ENCODE peak calls at places on chromosomes 4 and X, in six cellular contexts. One of them, this sample, is unnamed.
A peak's percentile ranks its signal among the peaks of the same experiment; 100 is the strongest.

GRCh38 chr4:77800483-77801259 is 18.5 kb downstream of the CNOT6L start:
- DNase-seq in activated CD4-positive, CD25-positive, alpha-beta regulatory T cell: no peak
- DNase-seq in neural crest cell: no peak
- DNase-seq in EH: peak; percentile 38
- DNase-seq in activated T-cell treated with anti-CD3 and anti-CD28 coated beads, Interleukin-2, amount 50 U/mL, for 24 hours: no peak
- DNase-seq in gastrocnemius medialis: no peak
- DNase-seq in this sample: no peak

GRCh38 chr4:1285790-1286553 is 3.7 kb upstream of the MAEA start:
- DNase-seq in activated CD4-positive, CD25-positive, alpha-beta regulatory T cell: no peak
- DNase-seq in neural crest cell: no peak
- DNase-seq in EH: peak; percentile 41
- DNase-seq in activated T-cell treated with anti-CD3 and anti-CD28 coated beads, Interleukin-2, amount 50 U/mL, for 24 hours: peak; percentile 57
- DNase-seq in gastrocnemius medialis: no peak
- DNase-seq in this sample: no peak

GRCh38 chrX:63657821-63658220 is 127.2 kb downstream of the ARHGEF9 start:
- DNase-seq in activated CD4-positive, CD25-positive, alpha-beta regulatory T cell: no peak
- DNase-seq in neural crest cell: no peak
- DNase-seq in EH: peak; percentile 91
- DNase-seq in activated T-cell treated with anti-CD3 and anti-CD28 coated beads, Interleukin-2, amount 50 U/mL, for 24 hours: no peak
- DNase-seq in gastrocnemius medialis: no peak
- DNase-seq in this sample: peak; percentile 3

GRCh38 chrX:140292188-140292587 is 212.7 kb downstream of the SOX3 start:
- DNase-seq in activated CD4-positive, CD25-positive, alpha-beta regulatory T cell: no peak
- DNase-seq in neural crest cell: no peak
- DNase-seq in EH: no peak
- DNase-seq in activated T-cell treated with anti-CD3 and anti-CD28 coated beads, Interleukin-2, amount 50 U/mL, for 24 hours: no peak
- DNase-seq in gastrocnemius medialis: no peak
- DNase-seq in this sample: no peak

GRCh38 chrX:68936608-68937007 is 107.8 kb downstream of the EFNB1 start:
- DNase-seq in activated CD4-positive, CD25-positive, alpha-beta regulatory T cell: no peak
- DNase-seq in neural crest cell: no peak
- DNase-seq in EH: peak; percentile 87
- DNase-seq in activated T-cell treated with anti-CD3 and anti-CD28 coated beads, Interleukin-2, amount 50 U/mL, for 24 hours: no peak
- DNase-seq in gastrocnemius medialis: peak; percentile 13
- DNase-seq in this sample: no peak

GRCh38 chrX:153522259-153522658 is 4.8 kb downstream of the ATP2B3 start:
- DNase-seq in activated CD4-positive, CD25-positive, alpha-beta regulatory T cell: no peak
- DNase-seq in neural crest cell: no peak
- DNase-seq in EH: no peak
- DNase-seq in activated T-cell treated with anti-CD3 and anti-CD28 coated beads, Interleukin-2, amount 50 U/mL, for 24 hours: no peak
- DNase-seq in gastrocnemius medialis: no peak
- DNase-seq in this sample: no peak

GRCh38 chrX:19794690-19795089 is 92.7 kb downstream of the SH3KBP1 start:
- DNase-seq in activated CD4-positive, CD25-positive, alpha-beta regulatory T cell: no peak
- DNase-seq in neural crest cell: no peak
- DNase-seq in EH: peak; percentile 21
- DNase-seq in activated T-cell treated with anti-CD3 and anti-CD28 coated beads, Interleukin-2, amount 50 U/mL, for 24 hours: no peak
- DNase-seq in gastrocnemius medialis: no peak
- DNase-seq in this sample: no peak

GRCh38 chrX:41384041-41384705 is 50.2 kb downstream of the DDX3X start:
- DNase-seq in activated CD4-positive, CD25-positive, alpha-beta regulatory T cell: peak; percentile 23
- DNase-seq in neural crest cell: no peak
- DNase-seq in EH: peak; percentile 88
- DNase-seq in activated T-cell treated with anti-CD3 and anti-CD28 coated beads, Interleukin-2, amount 50 U/mL, for 24 hours: peak; percentile 59
- DNase-seq in gastrocnemius medialis: peak; percentile 7
- DNase-seq in this sample: no peak

GRCh38 chrX:132491191-132491590 is 2.4 kb upstream of the MBNL3 start:
- DNase-seq in activated CD4-positive, CD25-positive, alpha-beta regulatory T cell: no peak
- DNase-seq in neural crest cell: no peak
- DNase-seq in EH: peak; percentile 0
- DNase-seq in activated T-cell treated with anti-CD3 and anti-CD28 coated beads, Interleukin-2, amount 50 U/mL, for 24 hours: no peak
- DNase-seq in gastrocnemius medialis: no peak
- DNase-seq in this sample: no peak

GRCh38 chrX:80285131-80285773 is 135.0 kb upstream of the TENT5D start:
- DNase-seq in activated CD4-positive, CD25-positive, alpha-beta regulatory T cell: no peak
- DNase-seq in neural crest cell: peak; percentile 25
- DNase-seq in EH: peak; percentile 0
- DNase-seq in activated T-cell treated with anti-CD3 and anti-CD28 coated beads, Interleukin-2, amount 50 U/mL, for 24 hours: no peak
- DNase-seq in gastrocnemius medialis: no peak
- DNase-seq in this sample: no peak

GRCh38 chrX:152601848-152602616 is 35.7 kb upstream of the GABRQ start:
- DNase-seq in activated CD4-positive, CD25-positive, alpha-beta regulatory T cell: no peak
- DNase-seq in neural crest cell: no peak
- DNase-seq in EH: no peak
- DNase-seq in activated T-cell treated with anti-CD3 and anti-CD28 coated beads, Interleukin-2, amount 50 U/mL, for 24 hours: no peak
- DNase-seq in gastrocnemius medialis: no peak
- DNase-seq in this sample: no peak

GRCh38 chr4:99811850-99812249 is 4.8 kb upstream of the DAPP1 start:
- DNase-seq in activated CD4-positive, CD25-positive, alpha-beta regulatory T cell: peak; percentile 7
- DNase-seq in neural crest cell: no peak
- DNase-seq in EH: peak; percentile 37
- DNase-seq in activated T-cell treated with anti-CD3 and anti-CD28 coated beads, Interleukin-2, amount 50 U/mL, for 24 hours: peak; percentile 41
- DNase-seq in gastrocnemius medialis: no peak
- DNase-seq in this sample: no peak

GRCh38 chr4:123562994-123563745 is 166.6 kb downstream of the SPRY1 start:
- DNase-seq in activated CD4-positive, CD25-positive, alpha-beta regulatory T cell: no peak
- DNase-seq in neural crest cell: no peak
- DNase-seq in EH: peak; percentile 7
- DNase-seq in activated T-cell treated with anti-CD3 and anti-CD28 coated beads, Interleukin-2, amount 50 U/mL, for 24 hours: no peak
- DNase-seq in gastrocnemius medialis: no peak
- DNase-seq in this sample: no peak

GRCh38 chrX:111270339-111270738 is at the start of gene CAPN6:
- DNase-seq in activated CD4-positive, CD25-positive, alpha-beta regulatory T cell: no peak
- DNase-seq in neural crest cell: no peak
- DNase-seq in EH: peak; percentile 0
- DNase-seq in activated T-cell treated with anti-CD3 and anti-CD28 coated beads, Interleukin-2, amount 50 U/mL, for 24 hours: no peak
- DNase-seq in gastrocnemius medialis: no peak
- DNase-seq in this sample: no peak

GRCh38 chrX:133933316-133933715 is 52.1 kb downstream of the GPC3 start:
- DNase-seq in activated CD4-positive, CD25-positive, alpha-beta regulatory T cell: no peak
- DNase-seq in neural crest cell: no peak
- DNase-seq in EH: no peak
- DNase-seq in activated T-cell treated with anti-CD3 and anti-CD28 coated beads, Interleukin-2, amount 50 U/mL, for 24 hours: no peak
- DNase-seq in gastrocnemius medialis: no peak
- DNase-seq in this sample: no peak

GRCh38 chrX:69024931-69025330 is 140.3 kb downstream of the PJA1 start:
- DNase-seq in activated CD4-positive, CD25-positive, alpha-beta regulatory T cell: no peak
- DNase-seq in neural crest cell: no peak
- DNase-seq in EH: peak; percentile 65
- DNase-seq in activated T-cell treated with anti-CD3 and anti-CD28 coated beads, Interleukin-2, amount 50 U/mL, for 24 hours: no peak
- DNase-seq in gastrocnemius medialis: peak; percentile 11
- DNase-seq in this sample: no peak

GRCh38 chrX:45200741-45201234 is at the start of gene DIPK2B:
- DNase-seq in activated CD4-positive, CD25-positive, alpha-beta regulatory T cell: no peak
- DNase-seq in neural crest cell: no peak
- DNase-seq in EH: no peak
- DNase-seq in activated T-cell treated with anti-CD3 and anti-CD28 coated beads, Interleukin-2, amount 50 U/mL, for 24 hours: no peak
- DNase-seq in gastrocnemius medialis: no peak
- DNase-seq in this sample: no peak

GRCh38 chr4:113020966-113021365 is 28.5 kb upstream of the ANK2 start:
- DNase-seq in activated CD4-positive, CD25-positive, alpha-beta regulatory T cell: no peak
- DNase-seq in neural crest cell: no peak
- DNase-seq in EH: peak; percentile 2
- DNase-seq in activated T-cell treated with anti-CD3 and anti-CD28 coated beads, Interleukin-2, amount 50 U/mL, for 24 hours: no peak
- DNase-seq in gastrocnemius medialis: no peak
- DNase-seq in this sample: no peak

GRCh38 chrX:13093489-13094140 is 49.2 kb upstream of the FAM9C start:
- DNase-seq in activated CD4-positive, CD25-positive, alpha-beta regulatory T cell: no peak
- DNase-seq in neural crest cell: no peak
- DNase-seq in EH: no peak
- DNase-seq in activated T-cell treated with anti-CD3 and anti-CD28 coated beads, Interleukin-2, amount 50 U/mL, for 24 hours: no peak
- DNase-seq in gastrocnemius medialis: no peak
- DNase-seq in this sample: no peak

GRCh38 chr4:26433556-26433955 is 56.7 kb downstream of the CCKAR start:
- DNase-seq in activated CD4-positive, CD25-positive, alpha-beta regulatory T cell: no peak
- DNase-seq in neural crest cell: no peak
- DNase-seq in EH: no peak
- DNase-seq in activated T-cell treated with anti-CD3 and anti-CD28 coated beads, Interleukin-2, amount 50 U/mL, for 24 hours: no peak
- DNase-seq in gastrocnemius medialis: no peak
- DNase-seq in this sample: no peak

GRCh38 chrX:56733459-56734046 is 4.5 kb downstream of the NBDY start:
- DNase-seq in activated CD4-positive, CD25-positive, alpha-beta regulatory T cell: peak; percentile 16
- DNase-seq in neural crest cell: peak; percentile 48
- DNase-seq in EH: peak; percentile 48
- DNase-seq in activated T-cell treated with anti-CD3 and anti-CD28 coated beads, Interleukin-2, amount 50 U/mL, for 24 hours: peak; percentile 36
- DNase-seq in gastrocnemius medialis: no peak
- DNase-seq in this sample: no peak

GRCh38 chr4:123259676-123260428 is 136.7 kb upstream of the SPRY1 start:
- DNase-seq in activated CD4-positive, CD25-positive, alpha-beta regulatory T cell: no peak
- DNase-seq in neural crest cell: no peak
- DNase-seq in EH: no peak
- DNase-seq in activated T-cell treated with anti-CD3 and anti-CD28 coated beads, Interleukin-2, amount 50 U/mL, for 24 hours: no peak
- DNase-seq in gastrocnemius medialis: no peak
- DNase-seq in this sample: no peak